ENCODE peak calls at places on chromosomes 13 and 19, in seven cellular contexts. X, G, Y, N, F, H and K are unnamed samples.
A peak's percentile ranks its signal among the peaks of the same experiment; 100 is the strongest.

GRCh38 chr13:59475911-59476310 is 687.8 kb downstream of the DIAPH3 start:
- DNase-seq in Y (no peak), G (no peak), F (no peak), H (no peak), N (no peak), X (no peak), K (no peak)

GRCh38 chr19:49655570-49656455 is 9.8 kb downstream of the IRF3 start:
- DNase-seq in G (no peak), F (no peak), Y (no peak), H (no peak), X (no peak), N (no peak), K (no peak)

GRCh38 chr19:40471111-40471510 is 4.3 kb downstream of the SPTBN4 start:
- DNase-seq in F (no peak), X (no peak), Y (no peak), G (no peak), H (no peak), N (no peak), K (no peak)

GRCh38 chr19:34041922-34042521 is 130.3 kb upstream of the LSM14A start:
- DNase-seq in N (peak; percentile 56), G (peak; percentile 5), F (peak; percentile 81), Y (peak; percentile 77), X (peak; percentile 72), H (peak; percentile 82), K (no peak)

GRCh38 chr19:982567-983170 is 1.5 kb upstream of the WDR18 start:
- DNase-seq in F (peak; percentile 96), X (peak; percentile 63), Y (peak; percentile 88), G (peak; percentile 47), N (peak; percentile 70), H (peak; percentile 59), K (no peak)

GRCh38 chr19:49592486-49593232 is 1.7 kb downstream of the PRR12 start:
- DNase-seq in G (no peak), F (no peak), N (no peak), H (no peak), X (no peak), Y (peak; percentile 40), K (no peak)

GRCh38 chr13:21638319-21639282 is 32.3 kb upstream of the FGF9 start:
- DNase-seq in Y (peak; percentile 44), G (peak; percentile 21), N (no peak), X (peak; percentile 11), F (peak; percentile 32), H (peak; percentile 71), K (no peak)

GRCh38 chr19:29574518-29574917 is 31.6 kb upstream of the POP4 start:
- DNase-seq in F (peak; percentile 72), H (no peak), X (no peak), Y (no peak), N (no peak), G (no peak), K (no peak)

GRCh38 chr13:36261976-36262375 is 35.6 kb downstream of the CCDC169 start:
- DNase-seq in N (no peak), H (no peak), G (no peak), X (no peak), F (no peak), Y (no peak), K (no peak)

GRCh38 chr13:77692746-77693448 is 4.6 kb upstream of the SLAIN1 start:
- DNase-seq in F (no peak), Y (no peak), H (no peak), X (no peak), G (no peak), N (no peak), K (no peak)

GRCh38 chr19:56707821-56708220 is 36.3 kb upstream of the ZNF835 start:
- DNase-seq in F (no peak), X (no peak), H (no peak), Y (no peak), N (no peak), G (no peak), K (no peak)

GRCh38 chr19:5987077-5987818 is 9.3 kb upstream of the RANBP3 start:
- DNase-seq in H (peak; percentile 61), G (peak; percentile 75), Y (peak; percentile 87), X (peak; percentile 70), F (peak; percentile 73), N (peak; percentile 70), K (no peak)

GRCh38 chr19:54433697-54434096 is 15.3 kb upstream of the LENG8 start:
- DNase-seq in N (no peak), Y (no peak), F (no peak), G (no peak), H (no peak), X (no peak), K (no peak)

GRCh38 chr13:44516771-44517170 is 59.4 kb downstream of the TSC22D1 start:
- DNase-seq in X (no peak), N (no peak), H (no peak), F (no peak), Y (no peak), G (peak; percentile 13), K (no peak)

GRCh38 chr19:44875666-44876418 is 15.2 kb upstream of the TOMM40 start:
- DNase-seq in F (peak; percentile 33), H (no peak), G (peak; percentile 40), Y (no peak), X (no peak), N (no peak), K (no peak)

GRCh38 chr19:45595814-45596213 is 6.2 kb downstream of the GPR4 start:
- DNase-seq in H (no peak), N (no peak), X (no peak), Y (no peak), G (no peak), F (no peak), K (no peak)

GRCh38 chr19:13299838-13300237 is 149.6 kb downstream of the IER2 start:
- DNase-seq in N (no peak), H (no peak), G (no peak), X (no peak), F (no peak), Y (no peak), K (no peak)